ENCODE peak calls at places on chromosomes 7 and 10, in seven cellular contexts. C is mesothelial cell of epicardium, H is thoracic aorta, S is H7, M is GM23248, G is heart right ventricle, A is HTR-8/SVneo. O is an unnamed sample.

GRCh38 chr7:511476-512145 is 8.0 kb downstream of the PDGFA start:
- DNase-seq in A (no peak), G (peak; percentile 9), M (no peak), H (no peak), C (no peak), S (no peak), O (no peak)

GRCh38 chr10:28087675-28088351 is 88.9 kb upstream of the ODAD2 start:
- DNase-seq in S (no peak), M (peak; percentile 67), C (no peak), A (no peak), H (no peak), G (no peak), O (no peak)

GRCh38 chr10:103669243-103669929 is 175.9 kb downstream of the NEURL1 start:
- DNase-seq in A (no peak), H (no peak), G (no peak), M (peak; percentile 46), S (peak; percentile 67), C (no peak), O (no peak)

GRCh38 chr10:128926693-128927092 is 540.3 kb upstream of the MGMT start:
- DNase-seq in H (no peak), M (no peak), G (peak; percentile 40), C (no peak), A (no peak), S (no peak), O (no peak)

GRCh38 chr10:34260904-34261303 is 554.2 kb downstream of the PARD3 start:
- DNase-seq in A (no peak), C (no peak), H (no peak), G (no peak), M (no peak), S (no peak), O (no peak)

GRCh38 chr7:15839415-15840100 is 153.1 kb upstream of the MEOX2 start:
- DNase-seq in A (no peak), H (no peak), C (peak; percentile 40), G (peak; percentile 69), S (peak; percentile 70), M (peak; percentile 46), O (peak; percentile 58)

GRCh38 chr7:131552053-131552452 is 4.4 kb downstream of the PODXL start:
- DNase-seq in A (no peak), S (no peak), G (no peak), M (no peak), H (no peak), C (no peak), O (no peak)

GRCh38 chr10:132310701-132311337 is 3.1 kb upstream of the STK32C start:
- DNase-seq in A (no peak), S (no peak), C (no peak), H (no peak), M (no peak), G (no peak), O (no peak)

GRCh38 chr7:29881724-29882123 is 75.4 kb downstream of the WIPF3 start:
- DNase-seq in M (no peak), A (no peak), C (no peak), H (no peak), G (no peak), S (peak; percentile 76), O (no peak)

GRCh38 chr7:39948375-39948774 is 1.7 kb upstream of the CDK13 start:
- DNase-seq in A (no peak), S (no peak), C (no peak), G (no peak), H (no peak), M (peak; percentile 54), O (no peak)

GRCh38 chr7:44287488-44288380 is 37.7 kb downstream of the CAMK2B start:
- DNase-seq in S (peak; percentile 43), M (no peak), G (no peak), A (no peak), H (no peak), C (peak; percentile 29), O (peak; percentile 7)

GRCh38 chr7:99121496-99122021 is 22.3 kb downstream of the SMURF1 start:
- DNase-seq in A (no peak), M (peak; percentile 84), G (no peak), C (no peak), H (no peak), S (no peak), O (peak; percentile 21)

GRCh38 chr7:100130608-100131453 is 4.1 kb downstream of the MBLAC1 start:
- DNase-seq in G (peak; percentile 84), C (peak; percentile 92), H (no peak), A (peak; percentile 71), S (peak; percentile 96), M (peak; percentile 76), O (peak; percentile 83)

GRCh38 chr7:5422324-5423271 is 1.0 kb downstream of the TNRC18 start:
- DNase-seq in M (peak; percentile 81), A (no peak), G (no peak), H (no peak), S (peak; percentile 73), C (peak; percentile 53), O (peak; percentile 28)

GRCh38 chr10:80856186-80856585 is 318.5 kb downstream of the SH2D4B start:
- DNase-seq in M (no peak), C (no peak), H (no peak), S (no peak), A (no peak), G (no peak), O (no peak)

O was measured in uterus.